ENCODE peak calls at places on chromosomes 16 and 17, in five cellular contexts. A is adrenal gland, W is thyroid gland, H is transverse colon, K is stomach. E is an unnamed sample.
A peak's percentile ranks its signal among the peaks of the same experiment; 100 is the strongest.

GRCh38 chr16:85755929-85756768 is 5.3 kb upstream of the C16orf74 start:
- DNase-seq in H (peak; percentile 28), A (no peak), W (no peak), K (no peak), E (no peak)

GRCh38 chr17:69042308-69042707 is 18.4 kb downstream of the ABCA9 start:
- DNase-seq in W (no peak), A (no peak), K (no peak), H (no peak), E (no peak)

GRCh38 chr17:1272701-1273100 is 2.5 kb downstream of the BHLHA9 start:
- DNase-seq in A (no peak), K (no peak), W (no peak), H (no peak), E (no peak)

GRCh38 chr17:231191-231965 is 49.9 kb upstream of the DOC2B start:
- DNase-seq in K (no peak), H (peak; percentile 5), A (no peak), W (no peak), E (no peak)

GRCh38 chr17:58312021-58312630 is 16.5 kb downstream of the TSPOAP1 start:
- DNase-seq in A (peak; percentile 35), K (peak; percentile 13), W (no peak), H (no peak), E (no peak)

GRCh38 chr17:43418441-43419374 is 19.9 kb downstream of the ARL4D start:
- DNase-seq in K (no peak), H (peak; percentile 37), A (peak; percentile 85), W (no peak), E (peak; percentile 59)

GRCh38 chr17:59856859-59857794 is 35.6 kb downstream of the TUBD1 start:
- DNase-seq in W (no peak), K (peak; percentile 25), H (no peak), A (peak; percentile 15), E (no peak)

GRCh38 chr16:4754865-4755264 is 12.1 kb downstream of the ZNF500 start:
- DNase-seq in A (no peak), K (no peak), W (no peak), H (no peak), E (no peak)

GRCh38 chr17:27956601-27957445 is 63.7 kb upstream of the LYRM9 start:
- DNase-seq in W (no peak), K (no peak), H (no peak), A (no peak), E (no peak)

GRCh38 chr16:67393111-67393789 is at the start of gene TPPP3:
- DNase-seq in H (peak; percentile 90), A (peak; percentile 93), K (peak; percentile 83), W (peak; percentile 75), E (no peak)
- H3K27ac ChIP-seq in H (peak within 1 kb of the TSS; percentile 64), A (peak within 1 kb of the TSS; percentile 56), K (peak within 1 kb of the TSS; percentile 55), W (no peak within 1 kb of the TSS), E (peak within 1 kb of the TSS; percentile 49)

GRCh38 chr17:50565559-50566350 is 5.2 kb downstream of the CACNA1G start:
- DNase-seq in K (no peak), W (no peak), A (no peak), H (no peak), E (no peak)

GRCh38 chr17:50570516-50570915 is 10.0 kb downstream of the CACNA1G start:
- DNase-seq in W (no peak), A (no peak), H (no peak), K (no peak), E (no peak)

GRCh38 chr17:50571681-50572080 is 11.2 kb downstream of the CACNA1G start:
- DNase-seq in W (no peak), K (no peak), A (no peak), H (no peak), E (no peak)

GRCh38 chr17:50569592-50569991 is 9.1 kb downstream of the CACNA1G start:
- DNase-seq in H (no peak), K (no peak), W (no peak), A (no peak), E (no peak)

DNA sequence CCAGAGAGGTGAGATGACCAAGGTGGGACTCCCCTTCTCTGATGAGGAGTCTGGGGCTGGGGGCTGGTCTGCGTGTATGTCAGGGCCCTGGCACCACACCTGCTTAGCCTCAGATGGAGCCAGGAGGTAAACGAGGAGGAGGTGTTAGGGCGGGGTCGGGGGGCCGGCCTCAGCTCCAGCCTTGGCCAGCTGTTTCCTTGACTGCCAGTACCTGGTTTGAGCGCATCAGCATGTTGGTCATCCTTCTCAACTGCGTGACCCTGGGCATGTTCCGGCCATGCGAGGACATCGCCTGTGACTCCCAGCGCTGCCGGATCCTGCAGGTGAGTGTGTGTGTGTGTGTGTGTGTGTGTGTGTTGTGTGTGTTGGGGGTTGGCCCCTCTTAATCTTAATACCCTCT is 8.1 kb downstream of the CACNA1G start:
- DNase-seq in H (no peak), A (no peak), W (no peak), K (no peak), E (no peak)
- H3K4me1 ChIP-seq in H (peaks cover 14% of the 10 kb centered on the region), A (no peaks in the 10 kb centered on the region), W (peaks cover 7% of the 10 kb centered on the region), K (peaks cover 16% of the 10 kb centered on the region), E (no peaks in the 10 kb centered on the region)

GRCh38 chr17:81388612-81389367 is 6.5 kb upstream of the BAHCC1 start:
- DNase-seq in H (no peak), K (no peak), W (peak; percentile 52), A (peak; percentile 91), E (no peak)

GRCh38 chr17:81386646-81387234 is 8.5 kb upstream of the BAHCC1 start:
- DNase-seq in H (peak; percentile 47), A (no peak), W (peak; percentile 62), K (peak; percentile 56), E (no peak)

GRCh38 chr17:81387235-81388060 is 7.8 kb upstream of the BAHCC1 start:
- DNase-seq in W (peak; percentile 55), K (peak; percentile 53), A (peak; percentile 87), H (peak; percentile 76), E (peak; percentile 51)

GRCh38 chr17:81389585-81389984 is 5.7 kb upstream of the BAHCC1 start:
- DNase-seq in H (no peak), A (no peak), K (no peak), W (no peak), E (no peak)

GRCh38 chr17:81388091-81388611 is 7.1 kb upstream of the BAHCC1 start:
- DNase-seq in K (no peak), W (no peak), H (no peak), A (no peak), E (no peak)
- H3K27ac ChIP-seq in K (peak overlapping the region; percentile 93), W (peak overlapping the region; percentile 90), H (peak overlapping the region; percentile 98), A (peak overlapping the region; percentile 97), E (peak overlapping the region; percentile 98)

GRCh38 chr17:82008258-82008940 is 14.3 kb downstream of the CENPX start:
- DNase-seq in H (no peak), W (no peak), A (no peak), K (no peak), E (no peak)
- H3K4me1 ChIP-seq in H (peaks cover 9% of the 10 kb centered on the region), W (no peaks in the 10 kb centered on the region), A (peaks cover 9% of the 10 kb centered on the region), K (peaks cover 3% of the 10 kb centered on the region), E (no peaks in the 10 kb centered on the region)

DNA sequence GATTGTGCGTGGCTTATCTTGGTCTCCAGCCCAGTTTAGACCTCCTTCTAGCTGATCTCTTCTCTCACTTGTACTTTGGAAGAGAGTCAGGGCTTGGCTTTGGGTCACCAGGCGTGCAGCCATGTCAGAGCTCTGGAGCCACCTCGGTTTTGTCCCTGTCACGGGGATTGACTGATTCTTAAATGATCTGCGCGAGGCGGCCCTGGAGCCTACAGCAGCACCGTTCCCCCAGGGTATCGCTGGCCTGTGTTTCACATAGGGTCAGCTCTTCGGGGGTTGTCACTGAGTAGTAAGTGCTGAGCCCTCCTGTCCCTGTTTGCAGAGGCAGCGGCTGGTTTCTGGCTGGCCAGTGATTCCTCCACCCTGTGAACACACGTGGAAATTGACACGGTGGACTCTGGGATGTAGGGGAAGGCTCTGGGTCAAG is 209.8 kb upstream of the CHMP6 start:
- DNase-seq in K (no peak), A (peak; percentile 61), H (no peak), W (no peak), E (no peak)
- H3K27ac ChIP-seq in K (peak overlapping the region; percentile 5), A (peak overlapping the region; percentile 64), H (peak overlapping the region; percentile 77), W (no peak overlapping the region), E (no peak overlapping the region)

GRCh38 chr16:57262841-57263584 is 18.0 kb downstream of the ARL2BP start:
- DNase-seq in W (no peak), H (no peak), A (no peak), K (peak; percentile 59), E (no peak)
- H3K4me1 ChIP-seq in W (peaks cover 34% of the 10 kb centered on the region), H (peaks cover 37% of the 10 kb centered on the region), A (no peaks in the 10 kb centered on the region), K (peaks cover 55% of the 10 kb centered on the region), E (peaks cover 9% of the 10 kb centered on the region)

DNA sequence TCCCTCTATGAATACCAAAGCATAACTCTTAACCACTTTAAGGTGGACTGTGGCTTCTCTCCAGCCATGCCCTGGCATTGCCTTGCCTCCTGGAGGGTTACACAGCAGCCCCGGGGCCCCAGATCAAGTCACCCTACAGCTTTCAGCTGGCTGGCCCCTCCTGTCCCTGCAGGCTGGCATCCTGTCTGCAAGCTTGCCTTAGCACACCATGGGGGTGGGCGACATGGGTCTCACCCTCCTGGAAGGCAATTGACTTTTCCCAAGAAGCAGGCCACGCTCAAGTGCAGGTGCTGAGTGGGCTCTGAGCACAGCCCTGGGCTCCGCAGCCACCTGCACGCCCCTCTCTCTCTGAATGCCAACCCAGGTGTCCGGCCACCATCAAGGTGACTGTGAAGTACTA is 25.8 kb upstream of the AKTIP start:
- DNase-seq in A (no peak), W (no peak), H (no peak), K (no peak), E (no peak)
- H3K27ac ChIP-seq in A (no peak overlapping the region), W (no peak overlapping the region), H (no peak overlapping the region), K (no peak overlapping the region), E (no peak overlapping the region)

GRCh38 chr16:30534368-30535105 is at the start of gene ZNF747:
- DNase-seq in A (peak; percentile 97), W (peak; percentile 95), K (peak; percentile 93), H (peak; percentile 94), E (peak; percentile 89)

GRCh38 chr16:30532285-30533145 is 2.1 kb downstream of the ZNF747 start:
- DNase-seq in W (no peak), A (no peak), H (no peak), K (no peak), E (no peak)

GRCh38 chr16:30533146-30533522 is 1.5 kb downstream of the ZNF747 start:
- DNase-seq in W (no peak), K (peak; percentile 64), H (no peak), A (no peak), E (no peak)

GRCh38 chr16:30535106-30535776 is 583 bp upstream of the ZNF747 start:
- DNase-seq in K (no peak), A (no peak), W (no peak), H (no peak), E (no peak)

DNA sequence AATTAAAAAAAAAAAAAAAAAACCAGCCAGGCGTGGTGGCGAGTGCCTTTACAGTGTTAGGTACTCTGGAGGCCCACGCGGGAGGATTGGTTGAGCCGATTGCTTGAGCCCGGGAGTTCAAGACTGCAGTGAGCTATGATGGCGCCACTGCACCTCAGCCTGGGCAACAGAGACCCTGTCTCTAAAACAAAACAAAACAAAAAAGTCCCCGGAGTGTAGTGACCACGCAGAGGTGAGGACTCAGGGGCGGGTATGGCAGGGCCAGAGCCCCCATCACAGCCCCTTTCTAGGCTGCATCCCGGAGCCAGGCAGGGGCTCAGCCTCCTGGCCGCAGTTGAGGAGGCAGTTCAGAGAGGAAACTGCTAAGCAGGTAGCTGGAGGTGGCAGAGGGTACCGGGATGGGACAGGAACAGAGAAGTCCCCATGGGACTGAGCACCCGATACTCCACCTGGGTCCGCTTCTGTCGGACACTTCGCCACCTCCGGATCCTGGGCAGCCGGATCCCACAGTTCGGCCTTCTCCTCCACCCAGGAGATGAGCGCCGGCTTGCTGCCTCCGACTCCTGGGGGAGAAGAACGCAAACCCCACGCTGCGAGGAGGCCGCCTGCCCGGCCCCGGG is 800 bp downstream of the ZNF747 start:
- DNase-seq in H (no peak), A (no peak), K (no peak), W (peak; percentile 8), E (no peak)
- H3K4me1 ChIP-seq in H (peaks cover 35% of the 10 kb centered on the region), A (peaks cover 20% of the 10 kb centered on the region), K (peaks cover 28% of the 10 kb centered on the region), W (peaks cover 16% of the 10 kb centered on the region), E (peaks cover 10% of the 10 kb centered on the region)

E was measured in prostate gland.